ENCODE peak calls at places on chromosomes 16 and 17, in five cellular contexts. R is stomach, J is fibroblast of the aortic adventitia, U is HCT116, E is HL-60. K is an unnamed sample.

GRCh38 chr17:44688675-44689491 is 693 bp downstream of the CCDC43 start:
- DNase-seq in R (no peak), E (no peak), U (no peak), J (peak), K (no peak)

GRCh38 chr17:7023576-7024401 is 939 bp downstream of the BCL6B start:
- DNase-seq in J (peak), U (peak), R (peak), E (peak), K (peak)

GRCh38 chr17:8673621-8674020 is 43.1 kb upstream of the MYH10 start:
- DNase-seq in E (no peak), R (no peak), U (no peak), J (peak), K (no peak)

GRCh38 chr17:17157041-17157440 is 49.1 kb downstream of the PLD6 start:
- DNase-seq in R (no peak), E (no peak), U (no peak), J (no peak), K (no peak)

GRCh38 chr16:24729967-24730815 is 740 bp downstream of the TNRC6A start:
- DNase-seq in U (no peak), E (no peak), J (no peak), R (peak), K (peak)

GRCh38 chr17:40909755-40910154 is 24.7 kb upstream of the KRT20 start:
- DNase-seq in J (peak), U (no peak), R (no peak), E (no peak), K (peak)

GRCh38 chr17:17609121-17609520 is 17.6 kb upstream of the PEMT start:
- DNase-seq in J (no peak), R (no peak), U (no peak), E (no peak), K (no peak)

GRCh38 chr16:15900901-15901465 is 12.6 kb upstream of the CEP20 start:
- DNase-seq in R (no peak), J (no peak), E (no peak), U (no peak), K (no peak)

GRCh38 chr16:70432800-70433455 is 6.0 kb downstream of the ST3GAL2 start:
- DNase-seq in J (peak), R (no peak), U (no peak), E (peak), K (peak)

GRCh38 chr16:89482087-89482823 is 8.1 kb downstream of the ANKRD11 start:
- DNase-seq in R (no peak), U (no peak), E (no peak), J (no peak), K (no peak)

GRCh38 chr16:24167129-24167528 is 89.0 kb upstream of the CACNG3 start:
- DNase-seq in E (no peak), R (no peak), U (no peak), J (no peak), K (no peak)

GRCh38 chr17:6669479-6670212 is 18.1 kb downstream of the C17orf100 start:
- DNase-seq in U (peak), J (no peak), E (no peak), R (no peak), K (no peak)

GRCh38 chr16:58419241-58420012 is 27.2 kb downstream of the GINS3 start:
- DNase-seq in R (no peak), U (no peak), J (no peak), E (no peak), K (no peak)

GRCh38 chr17:41689497-41690299 is 1.0 kb downstream of the EIF1 start:
- DNase-seq in R (no peak), E (no peak), U (no peak), J (peak), K (peak)

GRCh38 chr17:35299108-35299507 is 56.2 kb downstream of the SLFN5 start:
- DNase-seq in U (no peak), J (no peak), E (no peak), R (peak), K (no peak)

GRCh38 chr16:81531415-81531814 is 86.8 kb downstream of the CMIP start:
- DNase-seq in J (no peak), U (no peak), R (no peak), E (no peak), K (no peak)

GRCh38 chr16:57277586-57277985 is 6.9 kb downstream of the PLLP start:
- DNase-seq in E (no peak), R (no peak), J (peak), U (peak), K (peak)

GRCh38 chr17:59527325-59527917 is 38.0 kb upstream of the DHX40 start:
- DNase-seq in U (no peak), R (no peak), J (no peak), E (no peak), K (no peak)

GRCh38 chr16:15041260-15042011 is 14.4 kb downstream of the NTAN1 start:
- DNase-seq in E (no peak), J (peak), U (no peak), R (peak), K (peak)

GRCh38 chr16:53692146-53692545 is 11.5 kb downstream of the RPGRIP1L start:
- DNase-seq in J (no peak), U (no peak), E (no peak), R (no peak), K (no peak)
- TF ChIP-seq CTCF in J (no peak), U (no peak), E (no peak), R (no peak), K (peak)

GRCh38 chr17:79843475-79843916 is 4.3 kb upstream of the CBX4 start:
- DNase-seq in U (no peak), E (no peak), J (no peak), R (no peak), K (peak)

GRCh38 chr17:79843917-79844815 is 4.9 kb upstream of the CBX4 start:
- DNase-seq in U (no peak), J (peak), E (no peak), R (peak), K (peak)

GRCh38 chr17:79841369-79842135 is 2.3 kb upstream of the CBX4 start:
- DNase-seq in E (no peak), R (no peak), J (no peak), U (no peak), K (no peak)

GRCh38 chr17:79842136-79842655 is 3.0 kb upstream of the CBX4 start:
- DNase-seq in J (no peak), U (no peak), R (no peak), E (no peak), K (no peak)

DNA sequence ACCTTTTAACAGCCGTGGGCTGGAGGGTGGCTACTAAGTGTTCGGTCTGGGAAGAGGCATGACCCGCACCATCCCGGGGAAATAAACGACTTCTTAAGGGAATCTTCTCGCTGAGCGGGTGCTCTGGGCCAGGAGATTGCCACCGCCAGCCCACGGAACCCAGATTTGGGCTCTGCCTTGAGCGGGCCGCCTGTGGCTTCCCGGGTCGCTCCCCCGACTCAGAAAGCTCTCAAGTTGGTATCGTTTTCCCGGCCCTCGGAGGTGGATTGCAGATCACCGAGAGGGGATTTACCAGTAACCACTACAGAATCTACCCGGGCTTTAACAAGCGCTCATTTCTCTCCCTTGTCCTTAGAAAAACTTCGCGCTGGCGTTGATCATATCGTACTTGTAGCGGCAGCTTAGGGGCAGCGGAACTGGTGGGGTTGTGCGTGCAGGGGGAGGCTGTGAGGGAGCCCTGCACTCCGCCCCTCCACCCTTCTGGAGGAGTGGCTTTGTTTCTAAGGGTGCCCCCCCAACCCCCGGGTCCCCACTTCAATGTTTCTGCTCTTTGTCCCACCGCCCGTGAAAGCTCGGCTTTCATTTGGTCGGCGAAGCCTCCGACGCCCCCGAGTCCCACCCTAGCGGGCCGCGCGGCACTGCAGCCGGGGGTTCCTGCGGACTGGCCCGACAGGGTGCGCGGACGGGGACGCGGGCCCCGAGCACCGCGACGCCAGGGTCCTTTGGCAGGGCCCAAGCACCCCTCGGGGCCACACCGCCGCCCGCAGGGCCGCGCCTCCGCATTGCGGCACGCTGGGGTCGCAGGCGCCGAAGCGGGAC is 3.6 kb upstream of the CBX4 start:
- DNase-seq in J (peak), E (no peak), R (no peak), U (no peak), K (no peak)
- TF ChIP-seq CTCF in J (no peak), E (no peak), R (no peak), U (no peak), K (no peak)

GRCh38 chr16:49442805-49443204 is 69.2 kb downstream of the C16orf78 start:
- DNase-seq in U (no peak), R (no peak), J (no peak), E (no peak), K (no peak)

GRCh38 chr16:49443576-49443975 is 70.0 kb downstream of the C16orf78 start:
- DNase-seq in J (no peak), R (no peak), E (no peak), U (no peak), K (no peak)

GRCh38 chr16:49440156-49441065 is 66.8 kb downstream of the C16orf78 start:
- DNase-seq in E (no peak), J (no peak), R (no peak), U (no peak), K (no peak)

GRCh38 chr16:49439676-49440075 is 66.1 kb downstream of the C16orf78 start:
- DNase-seq in E (no peak), U (no peak), R (no peak), J (no peak), K (no peak)

DNA sequence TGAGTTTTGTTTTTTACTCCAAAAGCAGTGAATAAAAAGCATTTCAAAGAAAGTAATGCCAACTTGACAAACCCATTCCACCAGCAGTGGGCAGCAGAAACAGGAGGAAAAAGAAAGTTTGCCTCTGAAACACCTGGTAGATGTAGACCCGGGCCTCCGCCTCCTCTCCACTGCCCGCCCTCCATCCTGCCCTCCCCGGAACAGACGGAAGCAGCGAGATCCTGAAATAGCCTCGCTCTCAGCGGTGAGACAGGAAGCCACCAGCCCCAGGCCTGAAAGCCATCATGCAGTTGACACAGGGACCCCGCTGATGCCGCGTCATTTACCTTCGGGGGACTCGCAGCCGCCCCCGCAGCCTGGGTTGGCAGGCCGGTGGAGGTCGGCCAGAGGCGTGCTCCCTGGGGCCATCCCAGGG is 67.8 kb downstream of the C16orf78 start:
- DNase-seq in R (peak), J (no peak), E (no peak), U (no peak), K (no peak)
- TF ChIP-seq CTCF in R (no peak), J (no peak), E (no peak), U (peak), K (no peak)

GRCh38 chr17:78105551-78105950 is 23.0 kb downstream of the TMC6 start:
- DNase-seq in J (no peak), E (no peak), R (no peak), U (no peak), K (no peak)

GRCh38 chr17:78104540-78104941 is 24.0 kb downstream of the TMC6 start:
- DNase-seq in R (no peak), U (no peak), J (no peak), E (no peak), K (no peak)

GRCh38 chr17:78106211-78106610 is 22.3 kb downstream of the TMC6 start:
- DNase-seq in R (no peak), J (no peak), E (no peak), U (no peak), K (no peak)

GRCh38 chr17:78103311-78103710 is 25.2 kb downstream of the TMC6 start:
- DNase-seq in U (no peak), R (no peak), J (no peak), E (no peak), K (no peak)

DNA sequence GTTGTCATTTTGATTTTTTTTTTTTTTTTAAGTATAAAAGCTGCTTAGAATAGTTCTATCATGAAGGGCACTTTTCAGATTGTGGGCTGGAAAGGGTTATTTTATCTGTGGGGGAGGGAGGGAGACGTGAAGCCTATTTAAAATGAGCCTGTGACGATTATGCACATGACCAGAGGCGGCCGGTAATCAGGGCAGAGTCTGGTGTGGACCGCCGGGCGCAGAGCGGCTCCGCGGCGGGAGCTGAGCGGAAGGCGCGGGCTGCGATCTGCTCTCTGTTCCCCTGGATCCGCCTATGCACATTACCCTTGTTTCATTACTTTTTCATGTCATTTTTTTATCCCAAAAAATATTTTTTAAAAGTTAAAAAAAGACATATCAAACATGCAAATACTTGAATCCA is 23.5 kb downstream of the TMC6 start:
- DNase-seq in J (no peak), R (no peak), E (no peak), U (no peak), K (no peak)
- TF ChIP-seq CTCF in J (no peak), R (no peak), E (no peak), U (no peak), K (no peak)

DNA sequence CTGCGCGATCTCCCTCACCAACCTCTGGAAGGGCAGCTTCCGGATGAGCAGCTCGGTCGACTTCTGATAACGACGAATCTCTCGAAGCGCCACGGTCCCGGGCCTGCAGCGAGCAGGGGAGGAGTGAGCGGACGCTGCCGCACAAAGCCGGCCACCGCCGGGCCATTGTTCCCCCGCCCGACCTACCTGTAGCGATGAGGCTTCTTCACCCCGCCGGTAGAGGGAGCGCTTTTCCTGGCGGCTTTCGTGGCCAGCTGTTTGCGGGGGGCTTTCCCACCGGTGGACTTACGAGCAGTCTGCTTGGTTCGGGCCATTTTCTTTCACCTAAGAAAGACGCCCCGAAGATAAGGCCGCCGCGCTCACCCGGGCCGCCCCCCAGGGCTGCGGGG is 5.8 kb upstream of the UNK start:
- DNase-seq in E (no peak), J (no peak), R (peak), U (no peak), K (no peak)
- TF ChIP-seq CTCF in E (peak), J (peak), R (no peak), U (peak), K (peak)

GRCh38 chr17:80529904-80530292 is 14.7 kb upstream of the RPTOR start:
- DNase-seq in E (no peak), J (no peak), U (no peak), R (no peak), K (no peak)
- TF ChIP-seq CTCF in E (no peak), J (no peak), U (no peak), R (no peak), K (no peak)

GRCh38 chr16:69180011-69180338 is 7.0 kb upstream of the SNTB2 start:
- DNase-seq in J (no peak), U (no peak), E (no peak), R (no peak), K (no peak)

GRCh38 chr16:69176033-69176780 is 10.8 kb upstream of the SNTB2 start:
- DNase-seq in E (no peak), U (no peak), J (peak), R (no peak), K (peak)

GRCh38 chr16:69182730-69183416 is 4.1 kb upstream of the SNTB2 start:
- DNase-seq in J (no peak), R (no peak), E (no peak), U (no peak), K (no peak)

DNA sequence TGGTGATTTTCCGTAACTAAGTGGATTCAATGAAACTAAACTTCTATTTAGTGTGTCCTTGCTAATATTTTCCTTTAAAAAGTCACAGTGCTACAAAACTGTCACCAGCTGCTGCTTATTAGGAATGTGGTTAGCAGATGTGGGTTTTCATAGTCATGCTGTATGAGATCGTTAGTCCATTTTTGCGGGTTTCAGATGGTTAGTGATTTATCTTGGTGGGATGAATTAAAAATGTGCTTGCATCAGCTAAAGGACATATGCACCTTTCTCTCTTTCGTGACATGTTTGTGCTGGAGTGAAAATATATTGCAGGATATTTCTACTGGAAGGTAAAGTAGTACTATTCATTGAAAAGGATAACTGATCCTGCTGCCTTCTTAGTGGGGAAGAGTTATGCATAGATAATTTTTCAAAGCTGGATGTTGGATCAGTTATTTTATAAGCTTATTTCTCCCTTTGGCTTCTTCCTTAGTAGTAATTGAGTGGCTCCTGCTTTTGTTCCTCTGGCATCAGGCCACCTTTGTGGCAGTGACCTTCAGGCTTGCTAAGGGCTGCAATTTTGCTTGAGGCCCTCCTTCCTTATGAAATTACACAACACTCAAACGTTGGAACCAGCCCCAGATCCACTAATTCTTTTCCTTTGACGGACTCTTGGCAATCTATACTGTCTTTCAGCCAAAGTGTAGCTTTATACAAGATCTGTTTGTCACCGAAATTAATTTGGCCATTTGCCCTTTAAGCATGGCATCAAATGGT is 7.5 kb upstream of the SNTB2 start:
- DNase-seq in J (peak), U (no peak), R (peak), E (peak), K (peak)
- TF ChIP-seq CTCF in J (no peak), U (no peak), R (no peak), E (no peak), K (no peak)

K was measured in foreskin fibroblast.